ENCODE peak calls at places on chromosomes 11 and 22, in eight cellular contexts. Y, O, G, V, S, B, M and X are unnamed samples. For H3K27me3 and H3K4me1, the result is how much of the 10 kb centered on the place peaks cover.

GRCh38 chr22:48510599-48510998 is 1317.1 kb downstream of the BRD1 start:
- DNase-seq in Y (no peak), O (no peak), G (no peak), V (no peak), S (no peak), B (no peak), M (no peak), X (no peak)

GRCh38 chr22:49825944-49826602 is 1.6 kb downstream of the BRD1 start:
- DNase-seq in Y (peak), O (peak), G (peak), V (peak), S (peak), B (no peak), M (no peak), X (peak)

GRCh38 chr11:111620518-111620917 is 18.3 kb downstream of the SIK2 start:
- DNase-seq in Y (no peak), O (no peak), G (no peak), V (no peak), S (no peak), B (no peak), M (no peak), X (no peak)

GRCh38 chr11:95338430-95338991 is 107.5 kb upstream of the SESN3 start:
- DNase-seq in Y (peak), O (peak), G (no peak), V (no peak), S (peak), B (no peak), M (peak), X (no peak)

GRCh38 chr11:76266269-76266668 is 60.0 kb upstream of the WNT11 start:
- DNase-seq in Y (peak), O (peak), G (no peak), V (peak), S (no peak), B (peak), M (no peak), X (no peak)

GRCh38 chr11:124740277-124740882 is 638 bp downstream of the NRGN start:
- DNase-seq in Y (no peak), O (peak), G (peak), V (peak), S (no peak), B (no peak), M (peak), X (peak)

GRCh38 chr22:19368876-19369275 is 62.7 kb downstream of the HIRA start:
- DNase-seq in Y (no peak), O (no peak), G (no peak), V (no peak), S (no peak), B (no peak), M (no peak), X (no peak)

GRCh38 chr22:42385691-42386090 is 46.5 kb downstream of the NFAM1 start:
- DNase-seq in Y (no peak), O (no peak), G (no peak), V (no peak), S (no peak), B (no peak), M (no peak), X (no peak)

GRCh38 chr11:115201121-115201792 is 303.0 kb downstream of the CADM1 start:
- DNase-seq in Y (peak), O (peak), G (no peak), V (peak), S (no peak), B (no peak), M (no peak), X (no peak)

GRCh38 chr11:57324154-57324885 is 432 bp downstream of the TNKS1BP1 start:
- DNase-seq in Y (peak), O (peak), G (no peak), V (no peak), S (peak), B (no peak), M (peak), X (no peak)

GRCh38 chr11:101470881-101471535 is 112.8 kb downstream of the TRPC6 start:
- DNase-seq in Y (peak), O (peak), G (no peak), V (peak), S (no peak), B (no peak), M (no peak), X (no peak)

GRCh38 chr11:2512431-2513407 is 67.9 kb downstream of the KCNQ1 start:
- DNase-seq in Y (no peak), O (no peak), G (no peak), V (no peak), S (peak), B (no peak), M (peak), X (no peak)

GRCh38 chr11:112013501-112014164 is 11.6 kb upstream of the DLAT start:
- DNase-seq in Y (no peak), O (no peak), G (no peak), V (peak), S (no peak), B (no peak), M (no peak), X (no peak)

GRCh38 chr11:110621826-110622225 is 90.4 kb downstream of the ARHGAP20 start:
- DNase-seq in Y (peak), O (peak), G (no peak), V (no peak), S (no peak), B (no peak), M (no peak), X (no peak)

GRCh38 chr11:6568191-6568918 is 35.1 kb downstream of the RRP8 start:
- DNase-seq in Y (peak), O (peak), G (no peak), V (peak), S (no peak), B (no peak), M (peak), X (no peak)

GRCh38 chr11:14300661-14301304 is 58.2 kb downstream of the RRAS2 start:
- DNase-seq in Y (peak), O (peak), G (peak), V (peak), S (peak), B (peak), M (peak), X (peak)

GRCh38 chr11:123494195-123495050 is 64.4 kb downstream of the GRAMD1B start:
- DNase-seq in Y (peak), O (peak), G (no peak), V (peak), S (no peak), B (no peak), M (no peak), X (no peak)

GRCh38 chr22:19814428-19814827 is 40.2 kb downstream of the GNB1L start:
- DNase-seq in Y (no peak), O (no peak), G (no peak), V (no peak), S (no peak), B (no peak), M (no peak), X (no peak)

GRCh38 chr11:8092587-8093424 is 11.8 kb downstream of the TUB start:
- DNase-seq in Y (peak), O (peak), G (no peak), V (peak), S (peak), B (peak), M (peak), X (no peak)

GRCh38 chr22:33542153-33542552 is 378.1 kb downstream of the LARGE1 start:
- DNase-seq in Y (no peak), O (no peak), G (no peak), V (no peak), S (no peak), B (no peak), M (peak), X (no peak)

GRCh38 chr11:118662401-118663271 is 16.8 kb downstream of the TREH start:
- DNase-seq in Y (no peak), O (no peak), G (no peak), V (no peak), S (no peak), B (no peak), M (no peak), X (no peak)

GRCh38 chr11:19673924-19674390 is 38.7 kb upstream of the NAV2 start:
- DNase-seq in Y (no peak), O (peak), G (no peak), V (no peak), S (peak), B (no peak), M (peak), X (no peak)

GRCh38 chr11:29518389-29519174 is 498.2 kb downstream of the KCNA4 start:
- DNase-seq in Y (no peak), O (no peak), G (no peak), V (peak), S (no peak), B (no peak), M (no peak), X (no peak)

GRCh38 chr22:49209452-49210195 is 618.0 kb downstream of the BRD1 start:
- DNase-seq in Y (no peak), O (no peak), G (no peak), V (no peak), S (no peak), B (no peak), M (peak), X (no peak)

GRCh38 chr11:48122656-48123055 is 94.0 kb upstream of the OR4B1 start:
- DNase-seq in Y (no peak), O (no peak), G (no peak), V (no peak), S (no peak), B (no peak), M (no peak), X (no peak)

GRCh38 chr11:119378851-119379465 is 2.5 kb downstream of the USP2 start:
- DNase-seq in Y (no peak), O (no peak), G (no peak), V (no peak), S (no peak), B (no peak), M (no peak), X (no peak)

GRCh38 chr11:96472085-96472484 is 82.3 kb downstream of the JRKL start:
- DNase-seq in Y (no peak), O (no peak), G (no peak), V (no peak), S (no peak), B (no peak), M (no peak), X (no peak)
- H3K27me3 ChIP-seq in Y (under half), O (under half), G (under half), V (under half), S (under half), B (under half), M (under half), X (under half)

DNA sequence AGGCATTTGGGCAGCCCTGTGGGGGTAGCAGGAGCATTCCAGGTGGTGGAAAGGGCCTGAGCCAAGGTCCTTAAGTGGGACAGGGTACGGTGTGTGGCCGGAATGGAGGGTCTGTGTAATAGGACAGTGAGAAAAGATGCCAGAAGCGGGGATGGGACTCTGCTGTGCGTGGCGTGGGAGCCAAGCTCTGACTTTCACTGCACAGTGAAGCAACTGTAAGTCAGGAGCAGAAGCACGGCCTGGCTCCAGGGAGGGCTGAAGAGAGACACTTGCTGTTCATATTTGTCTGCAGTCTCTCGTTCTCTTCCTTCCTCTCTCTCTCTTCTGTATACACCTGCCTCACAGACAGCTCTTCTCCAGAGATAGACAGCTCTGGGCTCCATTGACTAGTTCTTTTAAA is 1.9 kb downstream of the IL17RA start:
- DNase-seq in Y (no peak), O (no peak), G (peak), V (no peak), S (no peak), B (no peak), M (no peak), X (no peak)
- H3K4me1 ChIP-seq in Y (under half), O (under half), G (half or more), V (under half), S (under half), B (under half), M (under half), X (under half)

DNA sequence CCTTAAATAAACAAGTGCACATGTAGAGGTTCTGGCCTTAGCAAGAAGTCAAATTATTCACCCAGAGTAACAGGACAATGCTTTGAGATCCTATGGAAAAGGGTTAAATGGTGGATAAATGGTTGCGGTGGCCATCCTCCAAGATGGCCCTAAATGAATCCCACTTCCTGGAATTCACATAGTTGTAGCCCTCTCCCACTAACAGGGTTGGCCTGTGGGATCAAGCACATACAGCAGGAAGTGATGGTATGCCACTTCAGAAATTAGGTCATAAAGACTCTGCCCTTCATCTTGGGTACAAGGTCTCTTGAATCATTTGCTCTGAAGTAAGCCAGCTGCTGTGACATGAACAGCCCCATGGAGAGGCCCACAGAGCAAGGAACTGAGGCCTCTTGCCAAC is 1.8 kb downstream of the ZNF280B start:
- DNase-seq in Y (no peak), O (no peak), G (no peak), V (no peak), S (no peak), B (no peak), M (no peak), X (no peak)
- H3K27me3 ChIP-seq in Y (under half), O (under half), G (under half), V (under half), S (under half), B (under half), M (under half), X (under half)

GRCh38 chr11:64450168-64450560 is 91.2 kb downstream of the RPS6KA4 start:
- DNase-seq in Y (no peak), O (no peak), G (no peak), V (no peak), S (no peak), B (no peak), M (no peak), X (no peak)
- H3K4me1 ChIP-seq in Y (under half), O (under half), G (under half), V (under half), S (under half), B (under half), M (under half), X (under half)

DNA sequence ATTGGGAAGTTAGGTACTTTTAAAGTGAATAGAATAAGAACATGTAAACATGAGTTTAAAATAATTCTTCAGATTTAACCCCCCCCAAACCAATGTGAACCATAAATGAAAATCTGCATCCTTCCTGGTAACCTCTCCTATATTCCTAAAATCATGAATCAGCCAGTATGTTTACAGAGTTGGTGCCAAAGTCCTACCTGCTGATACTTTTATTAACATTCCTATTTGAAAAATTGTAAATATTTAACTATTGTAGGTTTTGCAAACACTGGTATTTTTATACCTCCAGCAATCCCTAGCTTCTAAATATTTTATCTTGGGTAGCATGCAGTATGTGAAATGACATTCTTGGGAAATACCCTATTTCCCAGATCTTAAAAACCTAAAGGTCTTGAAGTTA is 278.2 kb downstream of the RAB38 start:
- DNase-seq in Y (no peak), O (no peak), G (no peak), V (no peak), S (no peak), B (no peak), M (no peak), X (no peak)
- H3K27me3 ChIP-seq in Y (under half), O (under half), G (under half), V (under half), S (under half), B (under half), M (under half), X (under half)

GRCh38 chr11:63870351-63871197 is 31.7 kb downstream of the MARK2 start:
- DNase-seq in Y (peak), O (no peak), G (no peak), V (no peak), S (no peak), B (no peak), M (no peak), X (no peak)
- H3K4me1 ChIP-seq in Y (under half), O (under half), G (half or more), V (under half), S (half or more), B (under half), M (half or more), X (half or more)

GRCh38 chr11:567036-567628 is 6.4 kb downstream of the RASSF7 start:
- DNase-seq in Y (no peak), O (no peak), G (no peak), V (no peak), S (no peak), B (no peak), M (no peak), X (no peak)
- H3K27me3 ChIP-seq in Y (under half), O (under half), G (under half), V (under half), S (under half), B (under half), M (under half), X (under half)